ENCODE peak calls at places on chromosomes 2 and 18, in eight cellular contexts. F is cardiac muscle cell; P is GM12864; V is heart right ventricle; H is AG04450; Q is choroid plexus epithelial cell; B is CD8-positive, alpha-beta T cell; O is A673. J is an unnamed sample.

GRCh38 chr2:214193943-214194342 is 216.9 kb upstream of the VWC2L start:
- DNase-seq in Q (peak; percentile 12), O (no peak), H (peak; percentile 32), V (no peak), P (no peak), B (no peak), F (no peak), J (no peak)

GRCh38 chr2:120434487-120434886 is 88.6 kb downstream of the INHBB start:
- DNase-seq in F (peak; percentile 20), B (no peak), P (no peak), O (no peak), Q (peak; percentile 19), H (no peak), V (no peak), J (no peak)

GRCh38 chr2:194672994-194673393 is 984.0 kb upstream of the SLC39A10 start:
- DNase-seq in H (no peak), F (no peak), B (no peak), V (no peak), O (no peak), P (no peak), Q (no peak), J (no peak)

GRCh38 chr2:3636586-3637310 is 21.3 kb upstream of the ALLC start:
- DNase-seq in B (no peak), H (no peak), Q (no peak), V (no peak), O (no peak), P (no peak), F (no peak), J (no peak)

GRCh38 chr18:8474661-8475060 is 134.6 kb upstream of the RAB12 start:
- DNase-seq in H (no peak), F (no peak), B (no peak), Q (no peak), V (no peak), O (no peak), P (no peak), J (no peak)

GRCh38 chr2:121386707-121387106 is 101.7 kb upstream of the TFCP2L1 start:
- DNase-seq in H (no peak), O (no peak), F (peak; percentile 54), B (no peak), V (no peak), Q (peak; percentile 77), P (no peak), J (no peak)

GRCh38 chr2:240959941-240960308 is 38.5 kb upstream of the SNED1 start:
- DNase-seq in Q (no peak), F (no peak), P (no peak), V (no peak), O (no peak), B (no peak), H (no peak), J (no peak)

GRCh38 chr2:77797088-77797487 is 274.9 kb upstream of the LRRTM4 start:
- DNase-seq in Q (no peak), B (no peak), F (no peak), P (no peak), H (no peak), O (peak; percentile 82), V (no peak), J (no peak)

GRCh38 chr18:63232826-63233225 is 86.7 kb downstream of the BCL2 start:
- DNase-seq in O (no peak), B (no peak), Q (no peak), F (no peak), P (no peak), V (no peak), H (no peak), J (no peak)

GRCh38 chr2:203744091-203744490 is 37.7 kb downstream of the CD28 start:
- DNase-seq in F (no peak), Q (no peak), B (no peak), H (no peak), P (no peak), V (no peak), O (no peak), J (no peak)

GRCh38 chr2:142876423-142876822 is 1.0 kb upstream of the KYNU start:
- DNase-seq in B (no peak), F (no peak), H (no peak), O (no peak), V (no peak), Q (peak; percentile 55), P (no peak), J (no peak)

GRCh38 chr2:232418466-232419244 is 12.0 kb downstream of the ALPG start:
- DNase-seq in B (no peak), P (no peak), O (no peak), V (no peak), F (peak; percentile 21), Q (peak; percentile 33), H (no peak), J (no peak)
- H3K4me3 ChIP-seq in B (no peak overlapping the region), P (no peak overlapping the region), O (no peak overlapping the region), V (peak overlapping the region; percentile 16), F (peak overlapping the region; percentile 5), Q (peak overlapping the region; percentile 5), H (peak overlapping the region; percentile 17), J (peak overlapping the region; percentile 50)

GRCh38 chr2:85758361-85759256 is 4.8 kb downstream of the ATOH8 start:
- DNase-seq in H (no peak), V (no peak), Q (no peak), B (no peak), F (no peak), O (no peak), P (no peak), J (no peak)

GRCh38 chr2:85755122-85756027 is 1.6 kb downstream of the ATOH8 start:
- DNase-seq in F (peak; percentile 77), B (no peak), O (peak; percentile 30), H (no peak), P (no peak), V (no peak), Q (peak; percentile 56), J (no peak)

GRCh38 chr2:85756195-85756594 is 2.4 kb downstream of the ATOH8 start:
- DNase-seq in F (no peak), P (no peak), Q (no peak), O (no peak), V (no peak), H (no peak), B (no peak), J (no peak)

GRCh38 chr2:85757860-85758259 is 4.1 kb downstream of the ATOH8 start:
- DNase-seq in O (no peak), B (no peak), H (no peak), F (no peak), V (no peak), Q (no peak), P (no peak), J (no peak)

DNA sequence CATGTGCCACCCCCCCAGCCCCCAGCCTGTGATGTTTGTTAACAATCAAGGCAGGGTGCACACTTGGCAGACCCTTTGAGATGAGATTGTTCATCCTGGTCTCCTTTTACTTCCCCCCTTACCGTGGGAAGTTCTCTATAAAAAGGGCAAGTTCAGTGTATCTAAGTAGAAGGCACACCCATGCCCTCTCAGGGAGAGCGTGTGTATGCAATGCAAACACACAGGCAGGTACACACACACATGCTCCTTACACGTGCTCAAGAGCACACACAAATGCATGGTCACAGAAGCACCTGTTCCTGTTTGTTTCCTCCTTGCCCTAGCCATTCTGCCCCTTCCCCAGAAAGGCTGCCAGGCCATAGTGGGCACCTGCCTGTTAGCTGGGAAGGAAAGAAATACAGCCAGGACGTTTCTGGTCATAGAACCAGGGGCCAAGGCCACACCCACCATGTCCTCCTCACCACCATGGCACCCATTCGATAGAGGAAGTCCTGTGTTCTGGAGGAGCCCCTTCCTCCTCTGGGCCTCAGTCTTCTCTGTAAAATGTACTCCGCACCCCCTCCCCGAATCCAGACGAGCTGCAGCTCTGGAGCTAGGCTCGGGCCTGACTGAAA is 3.1 kb downstream of the ATOH8 start:
- DNase-seq in O (no peak), B (no peak), H (no peak), V (no peak), P (no peak), Q (no peak), F (no peak), J (no peak)
- H3K4me3 ChIP-seq in O (no peak overlapping the region), B (no peak overlapping the region), H (no peak overlapping the region), V (peak overlapping the region; percentile 89), P (no peak overlapping the region), Q (peak overlapping the region; percentile 3), F (no peak overlapping the region), J (no peak overlapping the region)

GRCh38 chr18:39764848-39765247 is 2190.2 kb upstream of the PIK3C3 start:
- DNase-seq in B (no peak), V (no peak), O (no peak), F (no peak), H (no peak), P (no peak), Q (no peak), J (no peak)

DNA sequence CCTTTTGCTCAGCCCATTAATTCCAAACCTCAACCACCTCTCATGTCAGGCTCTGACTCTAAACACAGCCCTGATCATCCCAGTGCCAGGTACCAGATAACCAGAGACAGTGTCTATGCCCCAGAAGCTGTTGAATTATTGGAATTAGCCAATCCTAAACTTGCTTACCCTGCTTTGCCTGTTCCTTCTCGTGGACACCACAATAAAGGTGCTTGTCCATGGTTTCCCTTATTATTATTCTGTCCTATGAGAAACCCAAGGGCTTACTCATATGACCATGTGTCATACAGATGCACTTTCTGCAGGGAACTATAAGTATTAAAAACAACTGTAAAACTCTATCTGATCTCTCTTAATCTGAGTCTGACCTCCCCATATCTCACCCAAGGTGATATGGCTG is 2193.8 kb upstream of the PIK3C3 start:
- DNase-seq in H (no peak), B (no peak), F (no peak), P (no peak), Q (no peak), O (no peak), V (no peak), J (no peak)
- H3K4me3 ChIP-seq in H (no peak overlapping the region), B (no peak overlapping the region), F (no peak overlapping the region), P (no peak overlapping the region), Q (no peak overlapping the region), O (no peak overlapping the region), V (no peak overlapping the region), J (no peak overlapping the region)

GRCh38 chr18:46471809-46472498 is 185.1 kb downstream of the LOXHD1 start:
- DNase-seq in Q (no peak), P (no peak), O (no peak), V (no peak), B (no peak), H (no peak), F (no peak), J (no peak)

GRCh38 chr18:46478796-46479195 is 178.2 kb downstream of the LOXHD1 start:
- DNase-seq in B (no peak), H (no peak), F (no peak), Q (no peak), O (no peak), P (no peak), V (no peak), J (no peak)

GRCh38 chr18:46474487-46475366 is 182.3 kb downstream of the LOXHD1 start:
- DNase-seq in P (no peak), B (no peak), F (no peak), O (no peak), Q (no peak), H (no peak), V (no peak), J (no peak)

GRCh38 chr18:46477425-46478011 is 179.5 kb downstream of the LOXHD1 start:
- DNase-seq in P (no peak), B (no peak), Q (no peak), F (no peak), H (no peak), V (no peak), O (no peak), J (no peak)

DNA sequence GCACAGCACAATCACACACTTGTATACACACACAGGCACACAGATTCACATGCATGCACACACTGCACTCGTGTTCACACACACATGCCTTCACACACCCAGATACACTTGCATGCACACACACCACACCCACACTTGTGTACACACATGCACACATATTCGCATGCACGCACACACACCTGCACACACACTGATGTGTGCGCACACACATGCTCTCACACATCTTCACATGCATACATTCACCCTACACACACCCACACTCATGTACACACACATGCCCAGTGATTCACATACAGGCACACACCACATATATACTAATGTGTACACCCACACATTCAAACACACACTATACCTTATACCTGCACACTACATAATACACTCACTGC is 181.7 kb downstream of the LOXHD1 start:
- DNase-seq in V (no peak), O (no peak), F (no peak), H (no peak), P (no peak), B (no peak), Q (no peak), J (no peak)
- H3K4me3 ChIP-seq in V (no peak overlapping the region), O (no peak overlapping the region), F (no peak overlapping the region), H (no peak overlapping the region), P (no peak overlapping the region), B (no peak overlapping the region), Q (no peak overlapping the region), J (no peak overlapping the region)